ENCODE peak calls at places on chromosomes 12 and 14, in four cellular contexts. J, Y, I and Z are unnamed samples.

GRCh38 chr12:33357181-33357580 is 82.4 kb downstream of the SYT10 start:
- DNase-seq in J (no peak), Y (no peak), I (no peak), Z (no peak)

GRCh38 chr14:55274760-55275159 is 3.5 kb downstream of the FBXO34 start:
- DNase-seq in J (no peak), Y (peak), I (no peak), Z (no peak)

GRCh38 chr12:2017724-2018337 is 13.6 kb upstream of the DCP1B start:
- DNase-seq in J (no peak), Y (no peak), I (no peak), Z (no peak)

GRCh38 chr12:94618995-94619695 is 31.2 kb downstream of the TMCC3 start:
- DNase-seq in J (no peak), Y (peak), I (no peak), Z (no peak)

GRCh38 chr12:126781593-126781992 is 1485.4 kb upstream of the TMEM132C start:
- DNase-seq in J (no peak), Y (no peak), I (no peak), Z (no peak)

GRCh38 chr14:75476274-75476995 is 45.8 kb upstream of the BATF start:
- DNase-seq in J (no peak), Y (no peak), I (peak), Z (no peak)

GRCh38 chr14:21068521-21069387 is 1.4 kb upstream of the ARHGEF40 start:
- DNase-seq in J (peak), Y (peak), I (peak), Z (no peak)

GRCh38 chr14:25267186-25267585 is 217.2 kb upstream of the STXBP6 start:
- DNase-seq in J (no peak), Y (no peak), I (no peak), Z (no peak)

GRCh38 chr14:77004711-77005460 is 23.6 kb downstream of the IRF2BPL start:
- DNase-seq in J (no peak), Y (peak), I (no peak), Z (no peak)

GRCh38 chr14:100524233-100524932 is 62.8 kb downstream of the BEGAIN start:
- DNase-seq in J (no peak), Y (no peak), I (no peak), Z (no peak)

GRCh38 chr14:55645845-55646832 is 66.1 kb downstream of the KTN1 start:
- DNase-seq in J (no peak), Y (no peak), I (no peak), Z (no peak)

GRCh38 chr14:23559010-23559920 is 3.2 kb downstream of the THTPA start:
- DNase-seq in J (peak), Y (peak), I (peak), Z (no peak)

GRCh38 chr12:238736-239398 is 23.8 kb downstream of the SLC6A13 start:
- DNase-seq in J (no peak), Y (no peak), I (no peak), Z (no peak)

GRCh38 chr12:108697905-108698304 is 33.4 kb downstream of the CORO1C start:
- DNase-seq in J (no peak), Y (no peak), I (no peak), Z (no peak)

GRCh38 chr12:85461127-85461526 is 181.1 kb downstream of the ALX1 start:
- DNase-seq in J (no peak), Y (no peak), I (no peak), Z (no peak)

GRCh38 chr14:67068246-67068645 is 121.0 kb upstream of the GARIN2 start:
- DNase-seq in J (no peak), Y (no peak), I (no peak), Z (no peak)

GRCh38 chr14:77014004-77014604 is 14.4 kb downstream of the IRF2BPL start:
- DNase-seq in J (no peak), Y (no peak), I (peak), Z (no peak)

DNA sequence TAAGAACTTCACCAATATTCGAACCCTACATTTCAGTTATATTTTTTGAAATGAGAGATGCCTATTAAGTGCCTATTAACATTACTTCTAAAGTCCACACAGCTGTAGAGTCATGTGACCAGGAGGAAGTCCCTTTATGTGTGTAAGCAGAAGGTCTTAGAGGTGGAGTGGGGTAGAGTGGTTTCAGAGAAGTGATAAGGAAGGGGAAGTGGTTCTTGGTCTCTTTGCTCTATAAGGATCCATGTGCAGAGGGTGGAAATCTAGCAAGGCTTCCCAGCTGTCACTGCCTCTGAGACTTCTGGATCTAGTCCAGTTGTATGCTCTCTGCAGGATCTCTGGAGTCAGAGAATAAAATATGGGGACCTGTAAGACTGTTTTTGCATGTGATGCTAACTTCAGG is 673.9 kb downstream of the FLRT2 start:
- DNase-seq in J (no peak), Y (no peak), I (no peak), Z (no peak)
- H3K4me3 ChIP-seq in J (no peak), Y (no peak), I (no peak), Z (no peak)

GRCh38 chr12:5171701-5172100 is 128.0 kb downstream of the KCNA5 start:
- DNase-seq in J (no peak), Y (peak), I (peak), Z (no peak)
- TF ChIP-seq CTCF in J (no peak), Y (peak), I (peak), Z (peak)

GRCh38 chr12:98893601-98894411 is 248.7 kb downstream of the APAF1 start:
- DNase-seq in J (no peak), Y (no peak), I (peak), Z (no peak)
- H3K4me3 ChIP-seq in J (no peak), Y (no peak), I (peak), Z (no peak)

GRCh38 chr14:51462706-51463105 is 189.0 kb upstream of the FRMD6 start:
- DNase-seq in J (no peak), Y (no peak), I (no peak), Z (no peak)

GRCh38 chr14:51463461-51463860 is 188.2 kb upstream of the FRMD6 start:
- DNase-seq in J (no peak), Y (no peak), I (no peak), Z (no peak)

GRCh38 chr14:51465486-51465885 is 186.2 kb upstream of the FRMD6 start:
- DNase-seq in J (no peak), Y (no peak), I (no peak), Z (no peak)

GRCh38 chr14:51462182-51462581 is 189.5 kb upstream of the FRMD6 start:
- DNase-seq in J (no peak), Y (peak), I (no peak), Z (no peak)

GRCh38 chr14:51464411-51464810 is 187.3 kb upstream of the FRMD6 start:
- DNase-seq in J (no peak), Y (no peak), I (no peak), Z (no peak)
- TF ChIP-seq CTCF in J (no peak), Y (no peak), I (no peak), Z (no peak)

GRCh38 chr14:105351410-105351809 is 36.9 kb downstream of the PACS2 start:
- DNase-seq in J (no peak), Y (no peak), I (no peak), Z (no peak)
- H3K4me3 ChIP-seq in J (no peak), Y (no peak), I (no peak), Z (no peak)

DNA sequence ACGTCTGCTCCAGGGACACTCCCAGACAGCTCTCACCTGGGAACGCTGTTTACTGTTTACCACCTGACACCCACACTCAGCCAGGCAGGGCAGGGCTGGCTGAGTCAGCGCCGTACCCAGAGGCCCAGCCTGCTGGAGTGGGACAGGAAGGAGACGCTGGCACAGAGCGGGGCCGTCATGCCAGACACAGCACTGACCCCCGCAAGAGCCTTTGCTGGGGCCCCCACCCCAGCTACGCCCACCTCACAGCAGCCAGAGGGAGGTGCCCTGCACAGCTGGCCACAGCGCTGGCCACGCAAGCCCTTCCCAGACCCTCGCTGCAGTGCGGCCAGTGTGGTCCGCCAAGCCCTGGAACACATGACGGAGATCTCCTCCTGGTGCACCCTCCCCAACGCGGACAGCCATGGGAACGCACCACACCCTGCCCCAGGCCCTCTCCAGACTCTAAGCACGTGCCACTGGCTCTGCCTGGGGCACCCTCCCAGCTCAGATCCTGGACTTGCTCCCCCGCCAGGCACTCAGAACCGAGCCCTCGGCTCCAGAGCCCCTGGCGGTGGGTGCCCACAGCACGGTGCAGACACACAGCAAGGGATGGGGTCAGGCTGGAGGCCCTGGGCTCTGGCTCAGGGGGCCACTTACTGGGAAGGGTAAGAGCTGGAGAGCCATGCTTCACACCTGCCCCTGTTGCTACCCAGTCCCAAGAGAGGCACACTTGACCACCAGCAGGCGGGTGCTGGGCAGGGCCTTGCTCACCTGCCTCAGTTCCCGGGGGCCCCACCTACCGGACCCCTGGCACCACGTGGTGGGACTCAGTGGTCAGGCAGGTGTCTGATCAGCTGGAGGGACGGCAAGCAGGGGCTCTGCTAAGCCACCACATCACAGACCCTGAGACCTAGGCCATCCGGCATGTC is 5.6 kb downstream of the AHNAK2 start:
- DNase-seq in J (no peak), Y (peak), I (no peak), Z (no peak)
- TF ChIP-seq CTCF in J (no peak), Y (peak), I (no peak), Z (no peak)

GRCh38 chr12:8034802-8035201 is 2.3 kb downstream of the FOXJ2 start:
- DNase-seq in J (no peak), Y (peak), I (no peak), Z (no peak)
- H3K4me3 ChIP-seq in J (peak), Y (peak), I (peak), Z (no peak)